ENCODE peak calls at places on chromosomes 6 and 20, in five cellular contexts. M is mesenteric fat pad, K is cardiac muscle cell, I is right atrium auricular region, A is Calu3. D is an unnamed sample.

GRCh38 chr20:63741676-63742380 is 2.3 kb downstream of the SLC2A4RG start:
- DNase-seq in M (no peak), K (no peak), I (no peak), A (no peak), D (no peak)

GRCh38 chr20:47454298-47455132 is 47.2 kb upstream of the NCOA3 start:
- DNase-seq in M (no peak), K (no peak), I (no peak), A (peak; percentile 25), D (no peak)

GRCh38 chr6:142897659-142898058 is 47.3 kb downstream of the HIVEP2 start:
- DNase-seq in M (no peak), K (no peak), I (no peak), A (no peak), D (peak; percentile 69)

GRCh38 chr6:2552648-2553154 is 198.0 kb downstream of the MYLK4 start:
- DNase-seq in M (no peak), K (no peak), I (no peak), A (no peak), D (peak; percentile 18)

GRCh38 chr6:3535716-3536435 is 79.0 kb upstream of the SLC22A23 start:
- DNase-seq in M (no peak), K (no peak), I (peak; percentile 43), A (no peak), D (no peak)

GRCh38 chr6:18707714-18708439 is 320.7 kb downstream of the RNF144B start:
- DNase-seq in M (no peak), K (no peak), I (no peak), A (no peak), D (no peak)

GRCh38 chr6:36650848-36651247 is 27.7 kb upstream of the CDKN1A start:
- DNase-seq in M (no peak), K (no peak), I (no peak), A (no peak), D (no peak)

GRCh38 chr6:100426241-100426640 is 38.5 kb downstream of the SIM1 start:
- DNase-seq in M (no peak), K (no peak), I (no peak), A (no peak), D (no peak)

GRCh38 chr6:39882567-39882953 is 51.7 kb downstream of the MOCS1 start:
- DNase-seq in M (no peak), K (no peak), I (peak; percentile 68), A (no peak), D (peak; percentile 98)

GRCh38 chr6:168132531-168133184 is 53.6 kb upstream of the FRMD1 start:
- DNase-seq in M (peak; percentile 90), K (peak; percentile 68), I (peak; percentile 66), A (peak; percentile 67), D (peak; percentile 80)

GRCh38 chr20:37734228-37734980 is 40.6 kb downstream of the CTNNBL1 start:
- DNase-seq in M (no peak), K (no peak), I (no peak), A (no peak), D (peak; percentile 38)

D was measured in IMR-90.